ENCODE peak calls at places on chromosomes 1 and 21, in seven cellular contexts. One of them, this sample, is unnamed.

GRCh38 chr1:33244809-33245186 is 11.5 kb upstream of the ZNF362 start:
- DNase-seq in breast epithelium: no peak
- DNase-seq in mammary epithelial cell: no peak
- DNase-seq in PC-9: no peak
- DNase-seq in psoas muscle: no peak
- DNase-seq in brain microvascular endothelial cell: no peak
- DNase-seq in cardiac muscle cell: no peak
- DNase-seq in this sample: no peak

GRCh38 chr1:232409584-232409983 is 220.3 kb downstream of the SIPA1L2 start:
- DNase-seq in psoas muscle: no peak
- DNase-seq in brain microvascular endothelial cell: no peak
- DNase-seq in PC-9: no peak
- DNase-seq in breast epithelium: no peak
- DNase-seq in mammary epithelial cell: no peak
- DNase-seq in cardiac muscle cell: no peak
- DNase-seq in this sample: no peak

GRCh38 chr1:174262747-174263241 is 103.5 kb downstream of the RABGAP1L start:
- DNase-seq in brain microvascular endothelial cell: peak; percentile 31
- DNase-seq in PC-9: peak; percentile 6
- DNase-seq in breast epithelium: no peak
- DNase-seq in cardiac muscle cell: peak; percentile 59
- DNase-seq in psoas muscle: no peak
- DNase-seq in mammary epithelial cell: peak; percentile 70
- DNase-seq in this sample: no peak

GRCh38 chr21:31531967-31532366 is 127.5 kb upstream of the SOD1 start:
- DNase-seq in breast epithelium: no peak
- DNase-seq in PC-9: no peak
- DNase-seq in brain microvascular endothelial cell: no peak
- DNase-seq in mammary epithelial cell: no peak
- DNase-seq in cardiac muscle cell: peak; percentile 29
- DNase-seq in psoas muscle: no peak
- DNase-seq in this sample: no peak

GRCh38 chr1:22889213-22889827 is 83.3 kb downstream of the LACTBL1 start:
- DNase-seq in brain microvascular endothelial cell: peak; percentile 41
- DNase-seq in mammary epithelial cell: no peak
- DNase-seq in PC-9: peak; percentile 12
- DNase-seq in breast epithelium: no peak
- DNase-seq in cardiac muscle cell: peak; percentile 47
- DNase-seq in psoas muscle: no peak
- DNase-seq in this sample: no peak

GRCh38 chr1:145806408-145806807 is 17.5 kb downstream of the RNF115 start:
- DNase-seq in brain microvascular endothelial cell: no peak
- DNase-seq in breast epithelium: no peak
- DNase-seq in cardiac muscle cell: no peak
- DNase-seq in mammary epithelial cell: no peak
- DNase-seq in psoas muscle: no peak
- DNase-seq in PC-9: no peak
- DNase-seq in this sample: no peak

GRCh38 chr1:102083186-102083585 is 86.5 kb upstream of the OLFM3 start:
- DNase-seq in mammary epithelial cell: no peak
- DNase-seq in PC-9: no peak
- DNase-seq in psoas muscle: no peak
- DNase-seq in breast epithelium: no peak
- DNase-seq in cardiac muscle cell: no peak
- DNase-seq in brain microvascular endothelial cell: no peak
- DNase-seq in this sample: no peak

GRCh38 chr1:156284112-156284511 is at the start of gene TMEM79:
- DNase-seq in brain microvascular endothelial cell: no peak
- DNase-seq in mammary epithelial cell: peak; percentile 74
- DNase-seq in psoas muscle: no peak
- DNase-seq in cardiac muscle cell: no peak
- DNase-seq in PC-9: peak; percentile 66
- DNase-seq in breast epithelium: no peak
- DNase-seq in this sample: peak; percentile 56

GRCh38 chr1:202682477-202682876 is 27.8 kb downstream of the SYT2 start:
- DNase-seq in psoas muscle: no peak
- DNase-seq in cardiac muscle cell: no peak
- DNase-seq in brain microvascular endothelial cell: no peak
- DNase-seq in mammary epithelial cell: no peak
- DNase-seq in PC-9: no peak
- DNase-seq in breast epithelium: no peak
- DNase-seq in this sample: no peak

GRCh38 chr1:158145173-158145719 is 35.4 kb upstream of the CD1D start:
- DNase-seq in brain microvascular endothelial cell: peak; percentile 25
- DNase-seq in psoas muscle: peak; percentile 44
- DNase-seq in cardiac muscle cell: no peak
- DNase-seq in breast epithelium: peak; percentile 68
- DNase-seq in mammary epithelial cell: peak; percentile 87
- DNase-seq in PC-9: peak; percentile 14
- DNase-seq in this sample: no peak

GRCh38 chr1:2275796-2276536 is 47.8 kb downstream of the SKI start:
- DNase-seq in breast epithelium: no peak
- DNase-seq in psoas muscle: peak; percentile 48
- DNase-seq in PC-9: no peak
- DNase-seq in mammary epithelial cell: no peak
- DNase-seq in cardiac muscle cell: no peak
- DNase-seq in brain microvascular endothelial cell: no peak
- DNase-seq in this sample: no peak

GRCh38 chr1:88773540-88774150 is 89.6 kb downstream of the PKN2 start:
- DNase-seq in breast epithelium: no peak
- DNase-seq in psoas muscle: no peak
- DNase-seq in brain microvascular endothelial cell: peak; percentile 65
- DNase-seq in cardiac muscle cell: no peak
- DNase-seq in PC-9: peak; percentile 65
- DNase-seq in mammary epithelial cell: peak; percentile 88
- DNase-seq in this sample: peak; percentile 18

GRCh38 chr1:248872752-248873408 is 14.0 kb upstream of the ZNF692 start:
- DNase-seq in mammary epithelial cell: peak; percentile 72
- DNase-seq in psoas muscle: peak; percentile 60
- DNase-seq in brain microvascular endothelial cell: peak; percentile 66
- DNase-seq in cardiac muscle cell: peak; percentile 83
- DNase-seq in breast epithelium: no peak
- DNase-seq in PC-9: peak; percentile 64
- DNase-seq in this sample: peak; percentile 66

GRCh38 chr21:17793271-17793670 is 25.9 kb downstream of the C21orf91 start:
- DNase-seq in PC-9: no peak
- DNase-seq in brain microvascular endothelial cell: no peak
- DNase-seq in breast epithelium: no peak
- DNase-seq in cardiac muscle cell: no peak
- DNase-seq in mammary epithelial cell: no peak
- DNase-seq in psoas muscle: no peak
- DNase-seq in this sample: no peak

GRCh38 chr1:15016001-15016400 is 137.5 kb upstream of the TMEM51 start:
- DNase-seq in cardiac muscle cell: no peak
- DNase-seq in PC-9: no peak
- DNase-seq in brain microvascular endothelial cell: no peak
- DNase-seq in psoas muscle: no peak
- DNase-seq in mammary epithelial cell: no peak
- DNase-seq in breast epithelium: no peak
- DNase-seq in this sample: no peak

GRCh38 chr1:244387415-244387814 is 64.3 kb downstream of the ADSS2 start:
- DNase-seq in mammary epithelial cell: no peak
- DNase-seq in psoas muscle: no peak
- DNase-seq in brain microvascular endothelial cell: no peak
- DNase-seq in breast epithelium: no peak
- DNase-seq in cardiac muscle cell: no peak
- DNase-seq in PC-9: no peak
- DNase-seq in this sample: no peak

GRCh38 chr1:227774721-227775665 is 39.8 kb downstream of the SNAP47 start:
- DNase-seq in psoas muscle: no peak
- DNase-seq in breast epithelium: no peak
- DNase-seq in brain microvascular endothelial cell: peak; percentile 40
- DNase-seq in mammary epithelial cell: no peak
- DNase-seq in cardiac muscle cell: no peak
- DNase-seq in PC-9: no peak
- DNase-seq in this sample: peak; percentile 38

GRCh38 chr1:153552335-153552734 is 3.3 kb upstream of the S100A3 start:
- DNase-seq in psoas muscle: no peak
- DNase-seq in mammary epithelial cell: peak; percentile 16
- DNase-seq in breast epithelium: no peak
- DNase-seq in cardiac muscle cell: no peak
- DNase-seq in PC-9: no peak
- DNase-seq in brain microvascular endothelial cell: no peak
- DNase-seq in this sample: no peak
- TF ChIP-seq CTCF in psoas muscle: no peak
- TF ChIP-seq CTCF in mammary epithelial cell: peak; percentile 30
- TF ChIP-seq CTCF in breast epithelium: no peak
- TF ChIP-seq CTCF in cardiac muscle cell: no peak
- TF ChIP-seq CTCF in PC-9: no peak
- TF ChIP-seq CTCF in brain microvascular endothelial cell: peak; percentile 25
- TF ChIP-seq CTCF in this sample: no peak

DNA sequence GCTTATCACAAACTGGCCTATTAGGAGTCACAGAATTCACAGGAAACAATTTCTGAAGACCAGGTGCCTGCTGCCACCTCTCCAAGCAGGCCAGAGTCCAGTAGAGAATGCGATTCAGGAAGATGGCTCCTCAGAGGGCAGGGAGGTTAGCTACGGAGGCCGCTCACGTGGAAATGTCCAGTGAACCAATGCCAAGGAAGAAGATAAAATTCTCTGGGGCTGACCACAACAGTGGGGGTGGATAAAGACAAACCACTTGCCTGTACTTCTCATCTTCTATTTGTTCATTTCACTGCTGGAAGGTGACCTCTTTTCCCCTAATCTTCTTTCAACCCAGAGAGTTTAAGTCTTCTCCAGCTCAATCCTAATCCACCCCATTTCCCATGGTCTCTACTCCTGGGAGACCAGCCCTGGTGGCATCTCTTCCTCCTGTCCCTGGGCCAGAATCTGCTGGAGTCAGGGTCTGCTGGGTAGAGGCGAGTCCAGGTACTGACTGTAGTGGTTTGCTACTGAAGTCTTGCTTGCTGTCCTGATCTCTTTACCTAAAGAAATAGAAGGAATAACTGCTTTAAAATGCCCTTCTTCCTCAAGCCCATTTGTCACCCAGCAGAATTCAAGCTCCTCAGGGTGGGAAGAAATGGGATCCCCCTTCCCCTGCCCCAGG is 3.2 kb downstream of the PSRC1 start:
- DNase-seq in psoas muscle: no peak
- DNase-seq in brain microvascular endothelial cell: no peak
- DNase-seq in PC-9: no peak
- DNase-seq in mammary epithelial cell: no peak
- DNase-seq in cardiac muscle cell: no peak
- DNase-seq in breast epithelium: no peak
- DNase-seq in this sample: no peak
- H3K4me3 ChIP-seq in psoas muscle: no peak overlapping the region
- H3K4me3 ChIP-seq in brain microvascular endothelial cell: no peak overlapping the region
- H3K4me3 ChIP-seq in PC-9: no peak overlapping the region
- H3K4me3 ChIP-seq in mammary epithelial cell: no peak overlapping the region
- H3K4me3 ChIP-seq in cardiac muscle cell: no peak overlapping the region
- H3K4me3 ChIP-seq in breast epithelium: no peak overlapping the region
- H3K4me3 ChIP-seq in this sample: no peak overlapping the region

GRCh38 chr1:110636149-110636935 is 30.2 kb upstream of the KCNA2 start:
- DNase-seq in mammary epithelial cell: no peak
- DNase-seq in psoas muscle: no peak
- DNase-seq in PC-9: no peak
- DNase-seq in cardiac muscle cell: no peak
- DNase-seq in breast epithelium: no peak
- DNase-seq in brain microvascular endothelial cell: no peak
- DNase-seq in this sample: peak; percentile 29

GRCh38 chr1:110639724-110640386 is 33.7 kb upstream of the KCNA2 start:
- DNase-seq in psoas muscle: no peak
- DNase-seq in cardiac muscle cell: no peak
- DNase-seq in brain microvascular endothelial cell: no peak
- DNase-seq in mammary epithelial cell: peak; percentile 44
- DNase-seq in breast epithelium: no peak
- DNase-seq in PC-9: no peak
- DNase-seq in this sample: no peak

GRCh38 chr1:110637475-110637874 is 31.3 kb upstream of the KCNA2 start:
- DNase-seq in psoas muscle: no peak
- DNase-seq in PC-9: no peak
- DNase-seq in breast epithelium: no peak
- DNase-seq in brain microvascular endothelial cell: no peak
- DNase-seq in cardiac muscle cell: no peak
- DNase-seq in mammary epithelial cell: no peak
- DNase-seq in this sample: no peak

GRCh38 chr1:110638556-110638955 is 32.4 kb upstream of the KCNA2 start:
- DNase-seq in PC-9: no peak
- DNase-seq in breast epithelium: no peak
- DNase-seq in cardiac muscle cell: no peak
- DNase-seq in psoas muscle: no peak
- DNase-seq in mammary epithelial cell: no peak
- DNase-seq in brain microvascular endothelial cell: no peak
- DNase-seq in this sample: no peak

DNA sequence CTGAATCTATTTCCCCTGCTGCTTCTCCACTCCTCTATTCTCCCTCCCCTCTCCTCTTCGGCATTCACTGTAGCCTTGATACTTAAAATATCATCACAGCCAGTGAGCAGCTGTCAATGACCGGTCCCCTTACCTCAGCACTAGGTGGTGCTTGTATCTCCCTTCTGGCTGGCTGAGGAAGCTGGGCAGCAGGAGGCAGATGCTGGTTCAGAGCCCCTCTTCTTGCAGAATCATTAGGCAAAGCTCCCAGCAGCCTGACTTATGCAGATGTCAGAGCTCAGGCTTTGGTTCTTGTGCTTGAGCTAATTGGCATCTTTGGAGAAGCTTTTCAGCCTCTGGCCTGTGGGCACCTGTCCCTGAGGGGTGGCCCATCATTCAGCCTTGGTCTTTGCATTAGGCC is 31.9 kb upstream of the KCNA2 start:
- DNase-seq in cardiac muscle cell: no peak
- DNase-seq in PC-9: no peak
- DNase-seq in brain microvascular endothelial cell: no peak
- DNase-seq in psoas muscle: no peak
- DNase-seq in breast epithelium: no peak
- DNase-seq in mammary epithelial cell: no peak
- DNase-seq in this sample: no peak
- TF ChIP-seq CTCF in cardiac muscle cell: no peak
- TF ChIP-seq CTCF in PC-9: no peak
- TF ChIP-seq CTCF in brain microvascular endothelial cell: no peak
- TF ChIP-seq CTCF in psoas muscle: no peak
- TF ChIP-seq CTCF in breast epithelium: no peak
- TF ChIP-seq CTCF in mammary epithelial cell: no peak
- TF ChIP-seq CTCF in this sample: no peak

DNA sequence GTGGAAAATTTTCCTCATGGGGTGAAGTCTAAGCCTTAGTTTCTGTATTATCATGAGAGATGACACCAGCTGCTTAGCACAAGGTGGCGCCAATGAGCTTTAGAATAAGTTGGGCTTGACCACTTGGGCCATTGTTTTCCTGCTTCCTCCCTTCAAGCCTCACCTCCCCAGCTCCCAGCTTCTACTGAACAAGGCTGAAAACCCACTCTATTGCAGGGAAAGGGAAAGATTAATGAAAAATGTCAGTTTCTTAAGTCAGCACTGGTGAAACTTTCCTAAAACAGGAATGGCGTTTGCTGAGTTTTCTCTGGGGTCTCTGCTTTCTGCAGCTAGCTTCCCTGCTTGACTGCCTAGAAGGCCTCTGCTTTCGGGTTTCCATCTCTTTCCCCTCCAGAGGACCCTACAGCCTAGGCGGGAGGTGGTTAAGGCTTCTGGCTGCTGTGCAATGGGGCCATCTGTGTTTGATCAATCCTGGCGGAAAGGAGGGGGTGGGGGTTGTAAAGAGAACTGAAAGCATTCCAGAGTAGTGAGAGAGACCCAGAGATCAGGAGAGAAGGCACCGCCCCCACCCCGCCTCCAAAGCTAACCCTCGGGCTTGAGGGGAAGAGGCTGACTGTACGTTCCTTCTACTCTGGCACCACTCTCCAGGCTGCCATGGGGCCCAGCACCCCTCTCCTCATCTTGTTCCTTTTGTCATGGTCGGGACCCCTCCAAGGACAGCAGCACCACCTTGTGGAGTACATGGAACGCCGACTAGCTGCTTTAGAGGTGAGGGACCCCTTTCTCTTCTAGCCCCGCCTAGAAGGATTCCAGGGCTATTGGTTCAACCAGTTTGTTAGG is at the start of gene OLFML3:
- DNase-seq in brain microvascular endothelial cell: peak; percentile 93
- DNase-seq in PC-9: peak; percentile 67
- DNase-seq in cardiac muscle cell: peak; percentile 93
- DNase-seq in psoas muscle: peak; percentile 82
- DNase-seq in breast epithelium: peak; percentile 70
- DNase-seq in mammary epithelial cell: peak; percentile 75
- DNase-seq in this sample: peak; percentile 93
- H3K4me3 ChIP-seq in brain microvascular endothelial cell: peak within 1 kb of the TSS; percentile 40
- H3K4me3 ChIP-seq in PC-9: peak within 1 kb of the TSS; percentile 45
- H3K4me3 ChIP-seq in cardiac muscle cell: no peak within 1 kb of the TSS
- H3K4me3 ChIP-seq in psoas muscle: peak within 1 kb of the TSS; percentile 41
- H3K4me3 ChIP-seq in breast epithelium: peak within 1 kb of the TSS; percentile 47
- H3K4me3 ChIP-seq in mammary epithelial cell: no peak within 1 kb of the TSS
- H3K4me3 ChIP-seq in this sample: no peak within 1 kb of the TSS